ENCODE peak calls at places on chromosome 19, in five cellular contexts. One of them, this sample, is unnamed.

GRCh38 chr19:1847684-1848398 is 442 bp downstream of the REXO1 start:
- DNase-seq in uterus: no peak
- DNase-seq in K562: peak; percentile 74
- DNase-seq in breast epithelium: no peak
- DNase-seq in HCT116: no peak
- DNase-seq in this sample: no peak

GRCh38 chr19:917323-918151 is at the start of gene KISS1R:
- DNase-seq in uterus: no peak
- DNase-seq in K562: peak; percentile 90
- DNase-seq in breast epithelium: no peak
- DNase-seq in HCT116: no peak
- DNase-seq in this sample: no peak

GRCh38 chr19:21588202-21588601 is 82.8 kb downstream of the ZNF429 start:
- DNase-seq in uterus: no peak
- DNase-seq in K562: no peak
- DNase-seq in breast epithelium: no peak
- DNase-seq in HCT116: no peak
- DNase-seq in this sample: no peak

GRCh38 chr19:2949939-2950285 is 5.1 kb upstream of the ZNF77 start:
- DNase-seq in uterus: peak; percentile 59
- DNase-seq in K562: peak; percentile 98
- DNase-seq in breast epithelium: no peak
- DNase-seq in HCT116: no peak
- DNase-seq in this sample: peak; percentile 45

GRCh38 chr19:1411255-1412191 is 4.1 kb downstream of the DAZAP1 start:
- DNase-seq in uterus: no peak
- DNase-seq in K562: no peak
- DNase-seq in breast epithelium: no peak
- DNase-seq in HCT116: no peak
- DNase-seq in this sample: no peak

GRCh38 chr19:53010494-53010893 is 3.2 kb upstream of the ERVV-1 start:
- DNase-seq in uterus: no peak
- DNase-seq in K562: no peak
- DNase-seq in breast epithelium: no peak
- DNase-seq in HCT116: no peak
- DNase-seq in this sample: no peak

GRCh38 chr19:18173054-18173571 is 500 bp upstream of the IFI30 start:
- DNase-seq in uterus: peak; percentile 40
- DNase-seq in K562: no peak
- DNase-seq in breast epithelium: peak; percentile 41
- DNase-seq in HCT116: no peak
- DNase-seq in this sample: no peak

GRCh38 chr19:50333737-50334617 is 4.8 kb upstream of the KCNC3 start:
- DNase-seq in uterus: peak; percentile 27
- DNase-seq in K562: peak; percentile 90
- DNase-seq in breast epithelium: peak; percentile 35
- DNase-seq in HCT116: no peak
- DNase-seq in this sample: peak; percentile 99

GRCh38 chr19:5937550-5937949 is 23.5 kb downstream of the CAPS start:
- DNase-seq in uterus: no peak
- DNase-seq in K562: no peak
- DNase-seq in breast epithelium: no peak
- DNase-seq in HCT116: no peak
- DNase-seq in this sample: no peak

GRCh38 chr19:8445488-8446001 is 770 bp downstream of the HNRNPM start:
- DNase-seq in uterus: peak; percentile 46
- DNase-seq in K562: peak; percentile 76
- DNase-seq in breast epithelium: peak; percentile 55
- DNase-seq in HCT116: no peak
- DNase-seq in this sample: peak; percentile 26

GRCh38 chr19:29329460-29330134 is 116.6 kb upstream of the UQCRFS1 start:
- DNase-seq in uterus: no peak
- DNase-seq in K562: peak; percentile 41
- DNase-seq in breast epithelium: no peak
- DNase-seq in HCT116: no peak
- DNase-seq in this sample: no peak

GRCh38 chr19:7561229-7561806 is 25.8 kb downstream of the PNPLA6 start:
- DNase-seq in uterus: no peak
- DNase-seq in K562: no peak
- DNase-seq in breast epithelium: no peak
- DNase-seq in HCT116: no peak
- DNase-seq in this sample: no peak

GRCh38 chr19:12666305-12667048 is at the start of the genes MAN2B1 and WDR83:
- DNase-seq in uterus: peak; percentile 64
- DNase-seq in K562: peak; percentile 87
- DNase-seq in breast epithelium: peak; percentile 68
- DNase-seq in HCT116: no peak
- DNase-seq in this sample: peak; percentile 93

GRCh38 chr19:3586124-3586626 is 897 bp downstream of the GIPC3 start:
- DNase-seq in uterus: no peak
- DNase-seq in K562: peak; percentile 62
- DNase-seq in breast epithelium: no peak
- DNase-seq in HCT116: no peak
- DNase-seq in this sample: no peak

GRCh38 chr19:58386166-58386575 is 898 bp upstream of the RPS5 start:
- DNase-seq in uterus: no peak
- DNase-seq in K562: no peak
- DNase-seq in breast epithelium: no peak
- DNase-seq in HCT116: no peak
- DNase-seq in this sample: no peak

GRCh38 chr19:58385313-58386165 is 1.5 kb upstream of the RPS5 start:
- DNase-seq in uterus: no peak
- DNase-seq in K562: no peak
- DNase-seq in breast epithelium: no peak
- DNase-seq in HCT116: no peak
- DNase-seq in this sample: no peak

GRCh38 chr19:58386576-58387337 is at the start of gene RPS5:
- DNase-seq in uterus: peak; percentile 97
- DNase-seq in K562: peak; percentile 99
- DNase-seq in breast epithelium: peak; percentile 97
- DNase-seq in HCT116: peak; percentile 98
- DNase-seq in this sample: peak; percentile 100

GRCh38 chr19:58388175-58388526 is 1.1 kb downstream of the RPS5 start:
- DNase-seq in uterus: no peak
- DNase-seq in K562: no peak
- DNase-seq in breast epithelium: no peak
- DNase-seq in HCT116: no peak
- DNase-seq in this sample: no peak

GRCh38 chr19:58387338-58388174 is 487 bp downstream of the RPS5 start:
- DNase-seq in uterus: no peak
- DNase-seq in K562: peak; percentile 59
- DNase-seq in breast epithelium: no peak
- DNase-seq in HCT116: no peak
- DNase-seq in this sample: no peak
- TF ChIP-seq POLR2A in uterus: no peak
- TF ChIP-seq POLR2A in K562: no peak
- TF ChIP-seq POLR2A in breast epithelium: no peak
- TF ChIP-seq POLR2A in HCT116: no peak
- TF ChIP-seq POLR2A in this sample: no peak

GRCh38 chr19:46788968-46789338 is 559 bp upstream of the SLC1A5 start:
- DNase-seq in uterus: no peak
- DNase-seq in K562: no peak
- DNase-seq in breast epithelium: no peak
- DNase-seq in HCT116: no peak
- DNase-seq in this sample: no peak

GRCh38 chr19:46786236-46787039 is 2.0 kb downstream of the SLC1A5 start:
- DNase-seq in uterus: peak; percentile 76
- DNase-seq in K562: peak; percentile 97
- DNase-seq in breast epithelium: peak; percentile 73
- DNase-seq in HCT116: no peak
- DNase-seq in this sample: peak; percentile 60

GRCh38 chr19:46788101-46788967 is at the start of gene SLC1A5:
- DNase-seq in uterus: peak; percentile 99
- DNase-seq in K562: peak; percentile 99
- DNase-seq in breast epithelium: peak; percentile 97
- DNase-seq in HCT116: peak; percentile 94
- DNase-seq in this sample: peak; percentile 88

GRCh38 chr19:46787040-46787330 is 1.4 kb downstream of the SLC1A5 start:
- DNase-seq in uterus: no peak
- DNase-seq in K562: no peak
- DNase-seq in breast epithelium: no peak
- DNase-seq in HCT116: no peak
- DNase-seq in this sample: no peak

GRCh38 chr19:46787331-46788100 is 878 bp downstream of the SLC1A5 start:
- DNase-seq in uterus: peak; percentile 62
- DNase-seq in K562: peak; percentile 67
- DNase-seq in breast epithelium: peak; percentile 49
- DNase-seq in HCT116: no peak
- DNase-seq in this sample: no peak
- TF ChIP-seq POLR2A in uterus: no peak
- TF ChIP-seq POLR2A in K562: no peak
- TF ChIP-seq POLR2A in breast epithelium: no peak
- TF ChIP-seq POLR2A in HCT116: peak; percentile 45
- TF ChIP-seq POLR2A in this sample: peak; percentile 33

DNA sequence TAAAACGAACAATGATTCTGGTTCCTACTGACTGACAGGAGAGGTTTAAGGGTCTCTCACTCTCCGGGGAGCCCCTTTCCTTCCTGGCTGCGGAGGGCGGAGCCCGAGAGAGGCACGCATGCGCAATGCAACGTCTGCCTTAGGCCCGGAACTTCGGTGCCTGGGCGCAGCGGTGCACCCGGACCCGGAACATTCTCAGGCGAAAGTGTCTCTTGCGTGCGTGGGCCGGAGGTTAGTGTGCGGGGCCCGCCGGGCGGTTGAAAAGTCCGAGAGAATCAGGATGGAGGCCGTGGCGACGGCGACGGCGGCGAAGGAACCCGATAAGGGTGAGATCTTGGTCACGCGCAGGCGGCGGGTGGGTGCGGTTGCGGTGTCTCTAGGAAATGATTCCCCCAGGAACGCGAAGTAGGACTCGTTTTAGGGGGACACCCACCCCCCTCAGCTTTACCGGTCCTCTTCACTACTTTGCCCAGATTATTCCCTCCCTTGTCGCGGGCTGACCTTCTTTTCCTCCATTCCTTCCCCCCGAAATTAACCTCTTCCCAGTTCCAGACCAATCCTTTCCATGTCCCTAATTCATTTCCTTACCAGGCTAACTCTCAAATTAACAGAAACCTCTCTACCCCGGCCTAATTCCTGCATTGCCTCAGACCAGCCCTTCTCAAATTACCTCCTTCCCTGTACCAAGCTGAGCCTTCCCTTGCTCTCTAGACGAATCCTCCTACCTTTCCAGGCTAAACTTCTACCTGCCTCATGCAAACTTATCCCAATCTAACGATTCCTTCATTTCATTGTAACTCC is at the start of gene CCDC97:
- DNase-seq in uterus: peak; percentile 85
- DNase-seq in K562: peak; percentile 92
- DNase-seq in breast epithelium: peak; percentile 71
- DNase-seq in HCT116: peak; percentile 75
- DNase-seq in this sample: peak; percentile 87
- TF ChIP-seq POLR2A in uterus: peak; percentile 32
- TF ChIP-seq POLR2A in K562: peak; percentile 92
- TF ChIP-seq POLR2A in breast epithelium: peak; percentile 47
- TF ChIP-seq POLR2A in HCT116: peak; percentile 88
- TF ChIP-seq POLR2A in this sample: peak; percentile 38

DNA sequence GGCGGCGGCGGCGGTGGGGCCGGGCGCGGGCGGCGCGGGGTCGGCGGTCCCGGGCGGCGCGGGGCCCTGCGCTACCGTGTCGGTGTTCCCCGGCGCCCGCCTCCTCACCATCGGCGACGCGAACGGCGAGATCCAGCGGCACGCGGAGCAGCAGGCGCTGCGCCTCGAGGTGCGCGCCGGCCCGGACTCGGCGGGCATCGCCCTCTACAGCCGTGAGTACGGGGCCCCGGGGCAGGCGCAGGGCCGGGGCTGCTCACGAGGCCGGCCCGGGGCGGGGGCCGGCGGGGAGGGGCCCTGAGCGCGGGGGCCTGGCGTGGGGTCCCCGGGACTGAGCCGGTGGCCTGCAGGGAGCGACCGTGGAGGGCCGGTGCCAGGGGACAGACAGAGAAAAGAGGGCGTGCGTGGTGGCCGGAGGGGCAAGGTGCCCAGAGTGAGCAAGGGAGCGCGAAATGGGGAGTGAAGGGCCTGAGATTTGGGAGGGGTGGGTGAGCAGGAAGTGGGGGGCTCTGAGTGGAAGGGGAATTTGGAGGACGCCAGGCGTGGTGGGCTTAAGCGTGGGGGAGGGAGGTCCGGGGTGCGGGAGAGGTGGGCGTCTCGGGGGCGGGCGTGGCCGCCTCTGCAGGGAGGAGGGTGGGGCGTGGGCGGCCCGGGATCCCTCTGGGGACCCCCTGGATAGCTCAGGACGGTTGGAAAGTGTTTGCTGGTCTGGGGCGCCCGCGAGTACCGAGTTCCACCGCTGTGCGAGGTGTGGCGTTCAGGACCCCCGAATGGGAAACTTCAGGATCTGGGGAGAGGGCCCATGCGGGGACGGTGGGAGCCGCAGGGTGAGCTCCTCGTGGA is 578 bp downstream of the CARM1 start:
- DNase-seq in uterus: peak; percentile 62
- DNase-seq in K562: no peak
- DNase-seq in breast epithelium: peak; percentile 54
- DNase-seq in HCT116: no peak
- DNase-seq in this sample: peak; percentile 51
- TF ChIP-seq POLR2A in uterus: no peak
- TF ChIP-seq POLR2A in K562: no peak
- TF ChIP-seq POLR2A in breast epithelium: no peak
- TF ChIP-seq POLR2A in HCT116: no peak
- TF ChIP-seq POLR2A in this sample: no peak